ENCODE peak calls at places on chromosomes 4 and X, in six cellular contexts. Y is mesenchymal stem cell, V is IMR-90, C is neuronal stem cell, B is H1, F is trophoblast cell. Q is an unnamed sample. For H3K36me3, the result is how much of the 10 kb centered on the place peaks cover.

GRCh38 chr4:60033826-60034225 is 1166.3 kb upstream of the ADGRL3 start:
- DNase-seq in Y (no peak), V (no peak), C (no peak), B (no peak), F (no peak), Q (no peak)

GRCh38 chr4:20445933-20446723 is 194.4 kb downstream of the SLIT2 start:
- DNase-seq in Y (peak), V (peak), C (peak), B (no peak), F (no peak), Q (no peak)

GRCh38 chr4:169744601-169745000 is 13.1 kb downstream of the HPF1 start:
- DNase-seq in Y (no peak), V (no peak), C (no peak), B (no peak), F (peak), Q (no peak)

GRCh38 chr4:148196168-148196567 is 246.0 kb downstream of the NR3C2 start:
- DNase-seq in Y (no peak), V (no peak), C (no peak), B (no peak), F (no peak), Q (no peak)

GRCh38 chr4:38925492-38926418 is 58.1 kb downstream of the FAM114A1 start:
- DNase-seq in Y (no peak), V (no peak), C (no peak), B (no peak), F (no peak), Q (no peak)

GRCh38 chr4:151276787-151277557 is at the start of gene PRSS48:
- DNase-seq in Y (peak), V (peak), C (peak), B (peak), F (peak), Q (peak)

GRCh38 chrX:136047001-136047642 is 61.9 kb downstream of the SLC9A6 start:
- DNase-seq in Y (peak), V (peak), C (no peak), B (no peak), F (no peak), Q (no peak)

GRCh38 chrX:136577562-136577961 is 45.5 kb downstream of the VGLL1 start:
- DNase-seq in Y (peak), V (peak), C (peak), B (no peak), F (peak), Q (peak)

DNA sequence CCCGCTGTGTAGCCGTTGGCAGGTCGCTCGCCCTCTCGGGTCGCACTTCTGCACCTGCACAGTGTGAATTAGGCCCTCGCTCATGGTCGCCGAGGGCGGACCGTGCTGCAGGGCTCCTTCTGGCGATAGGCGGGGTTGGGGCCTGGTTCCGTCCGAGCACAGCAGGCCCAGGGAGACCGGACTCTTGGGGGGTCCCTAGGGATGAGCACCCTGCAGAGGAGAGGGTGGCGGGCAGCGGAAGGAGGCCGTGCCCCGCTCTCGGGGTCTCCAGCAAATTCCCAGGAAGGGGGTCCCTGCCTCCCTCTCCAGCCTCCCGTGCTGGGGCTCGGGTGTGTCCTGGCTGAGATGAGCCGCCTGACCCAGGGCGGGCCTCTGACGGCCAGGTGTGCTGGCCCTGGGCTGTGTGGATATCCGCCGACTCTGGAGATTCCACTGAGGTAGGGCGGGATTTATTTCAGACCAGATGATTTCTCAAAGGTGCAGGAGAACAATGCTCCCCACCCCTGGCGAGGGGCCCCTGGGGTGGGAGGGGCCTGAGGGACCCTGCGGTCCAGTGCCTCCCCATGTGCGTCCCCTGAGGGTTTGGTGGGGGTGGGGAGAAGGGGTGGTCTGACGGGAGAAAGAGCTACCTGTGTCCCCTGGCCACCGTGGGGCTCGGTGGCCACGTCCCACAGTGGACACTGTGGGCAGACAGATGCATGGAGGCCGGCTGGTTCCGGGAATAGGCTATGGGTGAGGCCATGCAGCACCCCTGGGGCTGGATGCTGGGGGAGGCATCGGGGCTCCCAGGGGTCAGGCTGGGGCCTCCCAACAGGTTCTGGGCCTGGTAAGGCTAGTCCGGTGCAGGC is 867 bp upstream of the FAM53A start:
- DNase-seq in Y (no peak), V (no peak), C (no peak), B (no peak), F (no peak), Q (no peak)
- H3K4me2 ChIP-seq in Y (peak), V (peak), C (peak), B (peak), F (peak), Q (peak)

GRCh38 chr4:108033348-108033747 is 43.7 kb downstream of the HADH start:
- DNase-seq in Y (no peak), V (no peak), C (no peak), B (no peak), F (no peak), Q (no peak)

GRCh38 chr4:108037884-108038283 is 48.2 kb downstream of the HADH start:
- DNase-seq in Y (no peak), V (no peak), C (no peak), B (no peak), F (no peak), Q (no peak)

GRCh38 chr4:108035691-108036090 is 46.0 kb downstream of the HADH start:
- DNase-seq in Y (no peak), V (no peak), C (no peak), B (no peak), F (no peak), Q (no peak)

GRCh38 chr4:108034560-108034959 is 44.9 kb downstream of the HADH start:
- DNase-seq in Y (no peak), V (no peak), C (no peak), B (no peak), F (no peak), Q (no peak)

DNA sequence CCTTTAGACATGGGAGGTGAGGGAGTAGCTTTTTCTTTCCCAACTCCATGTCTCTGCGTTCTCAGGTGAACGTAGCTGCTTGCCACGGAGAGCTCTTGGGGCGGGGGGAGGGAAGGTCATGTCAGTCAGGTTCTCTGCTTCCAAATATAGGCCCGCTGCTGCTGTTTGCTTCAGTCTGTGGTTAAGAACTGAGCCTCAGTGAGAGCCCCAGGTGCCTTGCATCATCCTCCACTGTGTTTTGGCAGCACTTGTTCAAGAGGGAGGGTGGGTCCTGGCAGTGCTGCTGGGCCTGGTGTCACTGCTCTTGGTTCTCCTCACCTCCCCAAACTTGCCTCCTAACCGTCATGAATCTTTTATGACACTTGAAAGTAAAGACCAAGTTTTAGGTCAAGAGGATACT is 46.6 kb downstream of the HADH start:
- DNase-seq in Y (no peak), V (no peak), C (no peak), B (no peak), F (no peak), Q (no peak)
- H3K36me3 ChIP-seq in Y (under half), V (under half), C (under half), B (under half), F (under half), Q (under half)

GRCh38 chrX:40855411-40855810 is 120.1 kb upstream of the MED14 start:
- DNase-seq in Y (no peak), V (no peak), C (no peak), B (no peak), F (peak), Q (no peak)
- H2AK5ac ChIP-seq in Y (no peak), V (no peak), C (no peak), B (no peak), F (no peak), Q (no peak)

DNA sequence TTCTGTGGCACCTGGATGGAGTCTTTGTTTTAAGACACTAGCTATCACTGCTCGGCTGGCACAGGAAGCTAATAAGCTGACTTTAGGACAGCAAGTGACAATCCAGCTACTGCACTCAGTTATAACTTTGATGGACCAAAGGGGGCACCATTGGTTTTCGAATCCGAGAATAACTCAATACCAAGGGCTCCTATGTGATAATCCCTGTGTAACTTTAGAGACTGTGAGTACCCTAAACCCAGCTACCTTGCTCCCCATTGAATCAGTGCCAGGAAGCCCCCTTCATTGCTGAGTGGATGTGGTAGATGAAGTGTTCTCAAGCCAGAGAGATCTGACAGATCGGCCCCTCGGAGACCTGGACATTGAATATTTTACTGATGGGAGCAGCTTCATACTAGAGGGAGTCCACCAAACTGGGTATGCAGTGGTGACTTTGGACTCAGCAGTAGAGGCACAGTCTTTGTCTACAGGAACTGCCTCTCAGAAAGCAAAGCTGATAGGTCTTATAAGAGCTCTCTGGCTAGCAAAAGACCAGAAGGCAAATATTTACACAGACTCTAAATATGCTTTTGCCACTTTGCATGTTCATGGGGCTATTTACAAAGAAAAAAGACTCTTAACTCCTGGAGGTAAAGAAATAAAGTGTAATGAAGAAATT is 35.5 kb upstream of the UGT2B7 start:
- DNase-seq in Y (peak), V (no peak), C (no peak), B (no peak), F (no peak), Q (peak)
- H3K4me2 ChIP-seq in Y (no peak), V (no peak), C (no peak), B (no peak), F (no peak), Q (no peak)